ENCODE peak calls at places on chromosomes 5 and 9, in ten cellular contexts. E, J, B, X, D, L, C, R, K and W are unnamed samples.

GRCh38 chr5:14675309-14675708 is 10.8 kb downstream of the OTULIN start:
- DNase-seq in E (no peak), J (no peak), B (no peak), X (no peak), D (no peak), L (no peak), C (no peak), R (no peak), K (no peak), W (no peak)

GRCh38 chr9:132857601-132858342 is 20.3 kb downstream of the AK8 start:
- DNase-seq in E (peak; percentile 31), J (peak; percentile 58), B (no peak), X (no peak), D (no peak), L (no peak), C (no peak), R (no peak), K (no peak), W (no peak)

GRCh38 chr9:117927354-117927753 is 223.2 kb downstream of the TLR4 start:
- DNase-seq in E (no peak), J (no peak), B (no peak), X (no peak), D (no peak), L (no peak), C (peak; percentile 13), R (no peak), K (no peak), W (no peak)

GRCh38 chr9:34413229-34413852 is 36.6 kb upstream of the MYORG start:
- DNase-seq in E (peak; percentile 43), J (peak; percentile 32), B (no peak), X (peak; percentile 60), D (no peak), L (peak; percentile 31), C (no peak), R (peak; percentile 49), K (no peak), W (no peak)

GRCh38 chr5:154708845-154709244 is 46.3 kb upstream of the LARP1 start:
- DNase-seq in E (peak; percentile 41), J (no peak), B (no peak), X (no peak), D (no peak), L (peak; percentile 70), C (no peak), R (no peak), K (no peak), W (peak; percentile 31)

GRCh38 chr5:37448941-37449340 is 69.8 kb downstream of the WDR70 start:
- DNase-seq in E (peak; percentile 84), J (no peak), B (no peak), X (no peak), D (no peak), L (no peak), C (no peak), R (no peak), K (no peak), W (no peak)

GRCh38 chr5:116361171-116361967 is 213.3 kb downstream of the SEMA6A start:
- DNase-seq in E (no peak), J (peak; percentile 35), B (no peak), X (no peak), D (peak; percentile 42), L (no peak), C (peak; percentile 49), R (no peak), K (no peak), W (peak; percentile 31)

GRCh38 chr5:79516986-79517385 is 3.1 kb upstream of the HOMER1 start:
- DNase-seq in E (no peak), J (no peak), B (no peak), X (no peak), D (no peak), L (no peak), C (no peak), R (no peak), K (no peak), W (no peak)

GRCh38 chr9:11457809-11458785 is 845.3 kb upstream of the PTPRD start:
- DNase-seq in E (no peak), J (no peak), B (no peak), X (no peak), D (no peak), L (no peak), C (peak; percentile 17), R (no peak), K (no peak), W (no peak)

GRCh38 chr9:98997580-98997979 is 53.9 kb downstream of the COL15A1 start:
- DNase-seq in E (peak; percentile 36), J (no peak), B (no peak), X (no peak), D (no peak), L (no peak), C (no peak), R (no peak), K (peak; percentile 70), W (no peak)

GRCh38 chr9:37966443-37967271 is 62.7 kb upstream of the SLC25A51 start:
- DNase-seq in E (peak; percentile 55), J (no peak), B (no peak), X (no peak), D (no peak), L (peak; percentile 52), C (no peak), R (peak; percentile 36), K (no peak), W (peak; percentile 50)

GRCh38 chr5:149641000-149641576 is 59.8 kb downstream of the ARHGEF37 start:
- DNase-seq in E (peak; percentile 43), J (peak; percentile 78), B (peak; percentile 93), X (no peak), D (peak; percentile 78), L (peak; percentile 85), C (no peak), R (no peak), K (no peak), W (no peak)

GRCh38 chr5:56816546-56817081 is 1.3 kb downstream of the MAP3K1 start:
- DNase-seq in E (peak; percentile 54), J (peak; percentile 33), B (peak; percentile 36), X (no peak), D (peak; percentile 24), L (peak; percentile 84), C (no peak), R (peak; percentile 57), K (peak; percentile 86), W (peak; percentile 92)

DNA sequence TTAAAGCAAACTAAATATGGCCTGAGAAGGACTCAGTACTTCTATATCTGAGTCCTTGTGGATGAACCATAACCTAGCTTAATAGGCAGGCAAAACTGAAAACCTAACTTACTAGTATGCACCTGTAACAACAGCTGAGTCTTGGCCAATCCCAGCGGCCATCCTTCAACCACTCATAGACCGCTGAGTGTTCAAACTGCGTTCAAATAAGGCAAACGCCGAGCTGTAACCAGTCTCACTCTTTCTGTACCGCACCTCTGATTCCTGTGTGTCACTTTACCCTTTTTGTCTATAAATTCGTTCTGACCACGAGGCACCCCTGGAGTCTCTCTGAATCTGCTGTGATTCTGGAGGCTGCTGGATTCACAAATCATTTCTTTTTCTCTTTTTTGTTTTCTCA is 170.5 kb downstream of the COL23A1 start:
- DNase-seq in E (no peak), J (no peak), B (no peak), X (no peak), D (no peak), L (no peak), C (no peak), R (no peak), K (peak; percentile 16), W (peak; percentile 49)
- H3K9me3 ChIP-seq in E (peaks cover 15% of the 10 kb centered on the region), J (no peaks in the 10 kb centered on the region), B (no peaks in the 10 kb centered on the region), X (no peaks in the 10 kb centered on the region), D (no peaks in the 10 kb centered on the region), L (no peaks in the 10 kb centered on the region), C (no peaks in the 10 kb centered on the region), R (no peaks in the 10 kb centered on the region), K (no peaks in the 10 kb centered on the region), W (no peaks in the 10 kb centered on the region)

DNA sequence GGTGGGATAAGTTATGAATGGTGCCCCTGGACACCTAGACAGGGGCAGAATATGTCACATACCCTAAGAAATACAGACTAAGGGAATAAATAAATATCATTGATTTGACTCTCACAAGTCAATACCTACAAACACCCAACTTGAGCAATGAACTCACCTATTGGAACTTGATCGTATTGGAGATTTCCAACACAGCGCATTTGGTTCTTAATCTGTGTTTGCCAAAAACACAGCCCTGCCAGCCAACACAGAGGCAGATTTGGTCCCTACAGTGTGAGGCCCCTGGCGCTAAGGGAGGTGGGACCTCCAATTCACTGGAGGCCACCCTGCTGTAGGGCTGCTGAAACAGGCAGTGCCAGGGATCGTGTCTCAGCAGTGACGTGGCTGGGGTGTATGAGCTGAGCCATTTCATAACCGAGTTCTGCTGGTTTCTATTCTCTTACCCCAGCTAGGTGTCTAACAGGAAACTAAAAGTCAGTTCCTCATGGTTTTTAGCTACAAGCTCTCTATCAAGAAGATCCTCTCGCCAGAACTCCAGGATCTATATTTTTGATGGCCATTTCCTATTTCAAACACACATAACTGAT is 84.5 kb downstream of the SLC1A1 start:
- DNase-seq in E (no peak), J (no peak), B (no peak), X (no peak), D (no peak), L (no peak), C (no peak), R (no peak), K (no peak), W (no peak)
- TF ChIP-seq POLR2A in E (no peak), J (no peak), B (no peak), X (no peak), D (no peak), L (no peak), C (no peak), R (no peak), K (no peak), W (no peak)

GRCh38 chr5:82073179-82073578 is 101.4 kb downstream of the ATG10 start:
- DNase-seq in E (peak; percentile 62), J (no peak), B (no peak), X (no peak), D (no peak), L (no peak), C (no peak), R (no peak), K (no peak), W (no peak)

GRCh38 chr5:82074968-82075367 is 103.1 kb downstream of the ATG10 start:
- DNase-seq in E (no peak), J (no peak), B (no peak), X (no peak), D (no peak), L (no peak), C (no peak), R (no peak), K (no peak), W (no peak)

GRCh38 chr5:82068723-82069122 is 96.9 kb downstream of the ATG10 start:
- DNase-seq in E (no peak), J (no peak), B (no peak), X (no peak), D (no peak), L (no peak), C (no peak), R (no peak), K (no peak), W (no peak)

DNA sequence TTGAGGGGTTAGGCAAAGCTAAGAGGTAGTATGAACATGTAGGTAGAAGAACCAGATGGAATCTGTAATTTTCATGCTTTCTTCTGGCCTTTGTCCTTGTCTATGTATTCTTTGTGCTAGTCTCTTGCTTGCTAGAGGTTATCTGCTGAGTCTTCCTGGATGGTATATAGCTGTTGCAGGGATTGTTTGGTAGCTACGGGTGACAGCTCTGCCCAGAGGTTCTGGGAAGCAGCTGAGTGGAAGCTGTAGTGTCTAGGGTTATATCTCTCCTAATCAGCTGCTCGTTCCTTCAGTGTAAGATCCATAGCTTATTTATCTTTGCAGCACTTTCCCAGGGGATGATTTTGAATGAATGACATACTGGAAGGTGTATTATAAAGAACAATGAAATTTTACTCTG is 100.3 kb downstream of the ATG10 start:
- DNase-seq in E (no peak), J (no peak), B (no peak), X (no peak), D (no peak), L (no peak), C (no peak), R (no peak), K (no peak), W (no peak)
- H3K4me3 ChIP-seq in E (no peak overlapping the region), J (no peak overlapping the region), B (no peak overlapping the region), X (no peak overlapping the region), D (no peak overlapping the region), L (no peak overlapping the region), C (no peak overlapping the region), R (no peak overlapping the region), K (no peak overlapping the region), W (no peak overlapping the region)

GRCh38 chr5:124630767-124631704 is 115.4 kb downstream of the ZNF608 start:
- DNase-seq in E (peak; percentile 65), J (no peak), B (no peak), X (no peak), D (no peak), L (no peak), C (no peak), R (no peak), K (no peak), W (no peak)
- H3K9me3 ChIP-seq in E (no peaks in the 10 kb centered on the region), J (no peaks in the 10 kb centered on the region), B (no peaks in the 10 kb centered on the region), X (no peaks in the 10 kb centered on the region), D (no peaks in the 10 kb centered on the region), L (no peaks in the 10 kb centered on the region), C (no peaks in the 10 kb centered on the region), R (no peaks in the 10 kb centered on the region), K (no peaks in the 10 kb centered on the region), W (no peaks in the 10 kb centered on the region)